ENCODE peak calls at places on chromosomes 4 and X, in eight cellular contexts. C is pancreas; Z is psoas muscle; I is mammary epithelial cell; O is CD8-positive, alpha-beta T cell; N is brain microvascular endothelial cell; P is GM23248; E is RWPE1. X is an unnamed sample.

GRCh38 chr4:53721276-53721675 is 130.0 kb upstream of the LNX1 start:
- DNase-seq in C (no peak), Z (no peak), I (no peak), O (no peak), N (no peak), P (no peak), E (no peak), X (no peak)

GRCh38 chr4:11791808-11792207 is 363.1 kb upstream of the HS3ST1 start:
- DNase-seq in C (no peak), Z (no peak), I (no peak), O (no peak), N (no peak), P (no peak), E (no peak), X (no peak)

GRCh38 chr4:13264126-13264525 is 220.0 kb downstream of the RAB28 start:
- DNase-seq in C (no peak), Z (no peak), I (peak), O (no peak), N (peak), P (peak), E (no peak), X (no peak)

GRCh38 chrX:69535661-69536060 is 31.5 kb downstream of the NALF2 start:
- DNase-seq in C (no peak), Z (no peak), I (no peak), O (no peak), N (no peak), P (no peak), E (no peak), X (no peak)

GRCh38 chrX:40644821-40645358 is 2.5 kb downstream of the CXorf38 start:
- DNase-seq in C (peak), Z (peak), I (peak), O (no peak), N (peak), P (peak), E (peak), X (peak)

GRCh38 chr4:122854860-122855259 is 28.2 kb downstream of the FGF2 start:
- DNase-seq in C (peak), Z (no peak), I (peak), O (no peak), N (no peak), P (no peak), E (no peak), X (no peak)

GRCh38 chrX:72382199-72382590 is 76.5 kb upstream of the CITED1 start:
- DNase-seq in C (no peak), Z (no peak), I (no peak), O (no peak), N (no peak), P (no peak), E (no peak), X (no peak)

GRCh38 chrX:154918060-154918483 is 31.9 kb downstream of the F8A1 start:
- DNase-seq in C (peak), Z (peak), I (peak), O (peak), N (peak), P (peak), E (peak), X (peak)

GRCh38 chrX:41522681-41523080 is 75.5 kb downstream of the NYX start:
- DNase-seq in C (no peak), Z (no peak), I (no peak), O (no peak), N (no peak), P (no peak), E (no peak), X (no peak)

GRCh38 chr4:7697326-7697725 is 242.3 kb downstream of the AFAP1 start:
- DNase-seq in C (no peak), Z (no peak), I (no peak), O (no peak), N (no peak), P (no peak), E (no peak), X (no peak)

GRCh38 chrX:120140293-120140981 is 18.0 kb upstream of the RHOXF2 start:
- DNase-seq in C (no peak), Z (no peak), I (no peak), O (no peak), N (no peak), P (no peak), E (no peak), X (no peak)

GRCh38 chr4:112552668-112553067 is 36.7 kb upstream of the NEUROG2 start:
- DNase-seq in C (no peak), Z (no peak), I (peak), O (no peak), N (peak), P (peak), E (peak), X (no peak)

GRCh38 chr4:14566518-14566917 is 435.8 kb upstream of the CPEB2 start:
- DNase-seq in C (no peak), Z (no peak), I (peak), O (no peak), N (peak), P (no peak), E (no peak), X (no peak)

GRCh38 chr4:69658133-69658532 is 5.1 kb upstream of the UGT2A1 start:
- DNase-seq in C (no peak), Z (peak), I (no peak), O (no peak), N (no peak), P (no peak), E (no peak), X (no peak)

GRCh38 chr4:35151816-35152572 is 1092.3 kb downstream of the ARAP2 start:
- DNase-seq in C (no peak), Z (no peak), I (no peak), O (no peak), N (no peak), P (no peak), E (peak), X (no peak)

GRCh38 chr4:94131212-94131611 is 76.5 kb upstream of the SMARCAD1 start:
- DNase-seq in C (no peak), Z (no peak), I (no peak), O (no peak), N (peak), P (peak), E (no peak), X (no peak)

GRCh38 chrX:70434914-70435586 is 9.6 kb upstream of the DLG3 start:
- DNase-seq in C (no peak), Z (peak), I (no peak), O (no peak), N (no peak), P (peak), E (no peak), X (no peak)

GRCh38 chr4:69640289-69640688 is 847 bp upstream of the UGT2A2 start:
- DNase-seq in C (no peak), Z (no peak), I (no peak), O (no peak), N (no peak), P (no peak), E (no peak), X (no peak)

GRCh38 chr4:101942891-101943290 is 152.4 kb downstream of the BANK1 start:
- DNase-seq in C (no peak), Z (no peak), I (no peak), O (no peak), N (no peak), P (no peak), E (no peak), X (no peak)

GRCh38 chr4:20532871-20533870 is 167.1 kb upstream of the PACRGL start:
- DNase-seq in C (no peak), Z (no peak), I (peak), O (no peak), N (peak), P (peak), E (no peak), X (no peak)

GRCh38 chr4:158610790-158611189 is 60.9 kb downstream of the C4orf46 start:
- DNase-seq in C (no peak), Z (no peak), I (peak), O (no peak), N (peak), P (no peak), E (no peak), X (no peak)

GRCh38 chrX:153554519-153555167 is 37.2 kb downstream of the ATP2B3 start:
- DNase-seq in C (peak), Z (peak), I (peak), O (peak), N (peak), P (peak), E (peak), X (peak)

GRCh38 chr4:125983168-125983567 is 668.4 kb downstream of the FAT4 start:
- DNase-seq in C (no peak), Z (no peak), I (no peak), O (no peak), N (no peak), P (no peak), E (no peak), X (no peak)

GRCh38 chr4:168830777-168831512 is 179.1 kb downstream of the CBR4 start:
- DNase-seq in C (no peak), Z (no peak), I (no peak), O (no peak), N (no peak), P (peak), E (no peak), X (no peak)

GRCh38 chr4:86675548-86675947 is 81.4 kb downstream of the PTPN13 start:
- DNase-seq in C (no peak), Z (no peak), I (no peak), O (no peak), N (no peak), P (no peak), E (no peak), X (no peak)

GRCh38 chr4:15457401-15458201 is 12.1 kb upstream of the CC2D2A start:
- DNase-seq in C (no peak), Z (no peak), I (no peak), O (no peak), N (peak), P (peak), E (no peak), X (peak)

GRCh38 chr4:74838746-74839370 is 44.5 kb upstream of the BTC start:
- DNase-seq in C (no peak), Z (no peak), I (peak), O (no peak), N (peak), P (peak), E (peak), X (no peak)

GRCh38 chr4:143085224-143085623 is 99.5 kb upstream of the USP38 start:
- DNase-seq in C (no peak), Z (no peak), I (no peak), O (no peak), N (no peak), P (peak), E (no peak), X (no peak)

GRCh38 chr4:143083811-143084472 is 100.8 kb upstream of the USP38 start:
- DNase-seq in C (no peak), Z (no peak), I (no peak), O (no peak), N (no peak), P (peak), E (no peak), X (no peak)

GRCh38 chr4:143082698-143083097 is 102.0 kb upstream of the USP38 start:
- DNase-seq in C (no peak), Z (no peak), I (no peak), O (no peak), N (no peak), P (no peak), E (no peak), X (no peak)

GRCh38 chr4:143085644-143086043 is 99.1 kb upstream of the USP38 start:
- DNase-seq in C (no peak), Z (no peak), I (no peak), O (no peak), N (no peak), P (no peak), E (no peak), X (no peak)

DNA sequence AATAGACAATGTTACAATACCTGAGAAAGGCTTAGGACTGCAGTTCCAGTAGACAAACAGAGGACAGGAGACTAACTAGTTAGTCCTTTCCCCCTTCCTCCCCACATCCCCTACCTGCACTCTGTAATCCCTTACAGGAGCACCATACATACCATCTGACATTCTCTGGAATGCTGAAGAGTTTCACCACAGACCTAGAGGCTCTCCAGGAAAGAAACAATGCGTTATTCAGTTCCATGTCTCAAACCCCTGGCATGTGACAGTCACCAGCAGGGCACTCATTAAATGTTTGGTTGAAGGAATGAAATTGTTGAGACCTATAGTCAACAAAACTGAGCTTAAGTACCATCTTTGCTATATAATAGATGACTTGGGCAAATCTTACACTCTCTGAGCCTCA is 100.2 kb upstream of the USP38 start:
- DNase-seq in C (no peak), Z (no peak), I (no peak), O (no peak), N (no peak), P (peak), E (no peak), X (no peak)
- H3K27ac ChIP-seq in C (no peak), Z (no peak), I (no peak), O (no peak), N (no peak), P (no peak), E (no peak), X (no peak)

GRCh38 chr4:3769642-3770184 is 3.5 kb downstream of the ADRA2C start:
- DNase-seq in C (no peak), Z (peak), I (no peak), O (no peak), N (no peak), P (no peak), E (no peak), X (no peak)

GRCh38 chr4:3771932-3772495 is 5.8 kb downstream of the ADRA2C start:
- DNase-seq in C (peak), Z (no peak), I (no peak), O (no peak), N (no peak), P (no peak), E (no peak), X (no peak)

GRCh38 chr4:3768842-3769641 is 2.9 kb downstream of the ADRA2C start:
- DNase-seq in C (no peak), Z (peak), I (no peak), O (no peak), N (no peak), P (no peak), E (no peak), X (no peak)

GRCh38 chr4:3771167-3771809 is 5.1 kb downstream of the ADRA2C start:
- DNase-seq in C (peak), Z (no peak), I (no peak), O (no peak), N (no peak), P (no peak), E (no peak), X (no peak)

GRCh38 chr4:3770323-3771166 is 4.4 kb downstream of the ADRA2C start:
- DNase-seq in C (peak), Z (no peak), I (no peak), O (no peak), N (no peak), P (no peak), E (no peak), X (no peak)
- H3K27ac ChIP-seq in C (no peak), Z (no peak), I (no peak), O (no peak), N (no peak), P (no peak), E (no peak), X (no peak)

GRCh38 chrX:1102786-1103185 is 109.7 kb downstream of the CRLF2 start:
- DNase-seq in C (no peak), Z (no peak), I (no peak), O (no peak), N (no peak), P (no peak), E (no peak), X (no peak)

GRCh38 chrX:1103360-1103759 is 109.1 kb downstream of the CRLF2 start:
- DNase-seq in C (no peak), Z (no peak), I (no peak), O (no peak), N (no peak), P (no peak), E (no peak), X (no peak)

GRCh38 chrX:1108451-1109445 is 103.7 kb downstream of the CRLF2 start:
- DNase-seq in C (no peak), Z (no peak), I (no peak), O (no peak), N (no peak), P (no peak), E (no peak), X (no peak)

GRCh38 chrX:1106478-1107210 is 105.8 kb downstream of the CRLF2 start:
- DNase-seq in C (no peak), Z (no peak), I (no peak), O (no peak), N (no peak), P (no peak), E (no peak), X (no peak)

GRCh38 chrX:1105671-1106419 is 106.6 kb downstream of the CRLF2 start:
- DNase-seq in C (no peak), Z (no peak), I (no peak), O (no peak), N (no peak), P (no peak), E (no peak), X (no peak)
- H3K27ac ChIP-seq in C (no peak), Z (no peak), I (no peak), O (no peak), N (no peak), P (no peak), E (no peak), X (no peak)

DNA sequence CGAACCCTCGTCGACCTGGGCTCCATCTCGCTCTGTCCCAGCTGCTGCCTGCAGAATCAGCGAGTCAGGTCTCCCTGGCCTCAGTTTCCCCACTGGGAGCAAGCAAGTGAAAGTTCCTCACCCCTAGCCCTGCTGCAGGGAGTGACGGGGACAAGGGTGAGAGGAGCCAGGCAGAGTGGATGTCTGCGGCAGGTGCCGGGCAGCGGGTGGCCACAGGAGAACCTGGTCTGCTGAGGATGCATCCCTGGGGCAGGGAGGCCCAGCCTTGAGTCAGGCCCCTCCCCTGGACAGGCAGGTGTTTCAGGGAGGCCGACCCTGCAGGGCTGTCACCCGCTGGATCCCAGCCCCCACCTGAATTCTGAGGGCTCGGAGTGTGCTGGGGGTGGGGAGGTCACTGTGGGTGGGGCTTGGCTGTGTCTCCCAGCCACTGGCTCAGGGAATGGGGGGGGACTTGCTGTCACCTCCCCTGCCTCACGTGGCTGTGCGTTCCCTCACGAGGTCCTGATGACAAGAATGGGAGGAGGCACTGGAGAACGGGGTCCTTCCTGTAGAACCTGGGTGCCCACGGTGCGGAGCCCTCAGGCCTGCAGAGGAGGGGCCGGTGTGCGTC is 33.2 kb downstream of the LRPAP1 start:
- DNase-seq in C (no peak), Z (no peak), I (no peak), O (no peak), N (no peak), P (no peak), E (no peak), X (no peak)
- H3K27ac ChIP-seq in C (no peak), Z (no peak), I (no peak), O (no peak), N (no peak), P (no peak), E (no peak), X (no peak)

DNA sequence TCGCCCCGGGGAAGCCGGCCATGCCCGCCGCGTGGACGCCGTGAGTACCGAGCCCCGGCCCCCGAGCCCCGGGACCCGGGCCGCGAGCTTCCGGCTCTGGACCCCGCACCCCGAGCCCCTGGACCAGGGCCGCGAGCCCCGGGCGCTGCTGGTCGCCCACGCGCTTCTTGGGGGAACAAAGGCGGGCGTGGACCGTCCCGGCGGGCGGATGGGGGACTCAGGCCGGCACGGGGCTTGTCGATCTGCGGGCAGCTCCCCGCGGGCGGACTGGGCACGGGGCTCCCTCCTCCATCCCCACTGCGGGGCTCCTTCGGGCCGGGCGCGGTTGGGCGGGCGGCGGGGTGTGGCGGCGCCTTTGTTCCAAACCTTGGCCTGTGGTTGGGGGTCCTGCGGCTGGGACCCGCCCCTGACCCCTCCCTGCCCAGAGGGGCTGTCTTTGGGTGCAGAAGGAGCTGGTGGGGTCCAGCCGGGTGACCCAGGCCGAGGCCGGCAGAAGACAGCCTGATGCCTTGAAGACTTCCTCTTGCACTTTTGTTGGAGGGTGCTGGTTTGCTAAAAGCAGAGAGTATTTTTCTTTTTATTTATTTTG is 25.2 kb upstream of the ADD1 start:
- DNase-seq in C (peak), Z (peak), I (no peak), O (no peak), N (no peak), P (peak), E (no peak), X (no peak)
- H3K27ac ChIP-seq in C (no peak), Z (no peak), I (no peak), O (no peak), N (no peak), P (no peak), E (peak), X (peak)

DNA sequence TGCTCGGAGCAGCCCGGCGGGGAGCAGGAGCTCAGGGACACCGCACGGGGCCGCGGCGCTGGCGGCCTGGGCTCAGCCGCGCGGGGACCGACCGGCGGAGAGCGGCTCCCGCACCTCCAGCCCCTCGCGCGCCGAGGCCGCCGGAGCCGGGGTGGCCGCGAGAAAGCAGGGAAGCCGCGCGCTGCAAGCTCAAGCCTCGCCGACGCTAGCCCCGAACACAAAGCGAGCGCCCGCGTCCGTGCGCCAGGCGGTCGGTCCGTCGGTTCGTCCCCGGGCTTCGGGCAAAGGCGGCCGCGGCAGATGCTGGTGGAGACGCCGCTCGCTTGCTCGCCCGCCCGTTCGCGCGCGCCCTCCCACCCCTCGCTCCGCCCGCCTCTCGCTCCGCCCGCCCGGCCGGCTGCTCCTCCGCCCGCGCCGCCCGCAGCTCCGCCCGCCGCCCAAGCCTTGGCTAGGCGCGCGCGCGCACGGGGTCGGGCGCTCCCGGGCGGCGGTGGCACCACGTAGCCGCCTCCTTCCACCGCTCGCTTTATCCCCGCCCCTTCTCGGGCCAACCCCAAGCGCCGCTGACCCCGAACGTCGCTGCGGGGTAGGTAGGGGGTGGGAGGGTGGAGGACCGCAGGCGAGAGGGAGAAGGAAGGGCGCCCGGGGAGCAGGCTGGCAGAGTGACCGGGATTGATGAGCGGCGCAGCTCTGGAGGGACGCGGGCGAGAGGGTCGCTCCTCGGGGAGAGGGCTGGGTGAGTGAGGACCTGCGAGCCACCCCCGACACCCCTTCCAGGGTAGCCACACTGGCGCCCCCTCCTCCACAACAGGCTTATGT is at the start of gene TSPAN5:
- DNase-seq in C (peak), Z (peak), I (peak), O (peak), N (no peak), P (peak), E (peak), X (peak)
- H3K27ac ChIP-seq in C (no peak), Z (peak), I (peak), O (peak), N (peak), P (peak), E (peak), X (peak)